ENCODE peak calls at places on chromosomes 2 and 18, in seven cellular contexts. O is fibroblast of lung, W is bronchial epithelial cell, T is thyroid gland, Z is HepG2, P is spleen, X is NT2/D1. V is an unnamed sample. For H3K27me3, the result is how much of the 10 kb centered on the place peaks cover.

GRCh38 chr2:72130671-72131360 is 16.8 kb downstream of the CYP26B1 start:
- DNase-seq in W (no peak), T (no peak), Z (no peak), P (no peak), O (peak), X (no peak), V (no peak)

GRCh38 chr2:39661771-39662325 is 3.9 kb upstream of the TMEM178A start:
- DNase-seq in O (no peak), Z (no peak), X (no peak), W (no peak), T (no peak), P (no peak), V (no peak)

GRCh38 chr2:28666496-28667184 is 85.0 kb upstream of the PPP1CB start:
- DNase-seq in X (no peak), O (no peak), Z (no peak), P (no peak), W (no peak), T (peak), V (no peak)

GRCh38 chr18:61503688-61504087 is 170.5 kb downstream of the CDH20 start:
- DNase-seq in Z (no peak), T (no peak), W (peak), X (no peak), O (peak), P (no peak), V (no peak)

GRCh38 chr2:119233326-119234020 is 9.8 kb downstream of the STEAP3 start:
- DNase-seq in W (peak), Z (no peak), P (no peak), X (no peak), T (no peak), O (peak), V (no peak)

GRCh38 chr2:64987001-64987962 is 1.9 kb upstream of the SLC1A4 start:
- DNase-seq in O (peak), T (no peak), W (peak), P (no peak), Z (peak), X (no peak), V (no peak)

GRCh38 chr2:120347387-120348010 is 1.6 kb downstream of the INHBB start:
- DNase-seq in T (peak), Z (no peak), O (peak), X (no peak), P (no peak), W (no peak), V (no peak)

GRCh38 chr2:47639469-47639868 is 143.5 kb upstream of the MSH6 start:
- DNase-seq in T (no peak), X (no peak), W (peak), P (no peak), O (no peak), Z (no peak), V (no peak)

GRCh38 chr18:46418657-46419260 is 238.3 kb downstream of the LOXHD1 start:
- DNase-seq in X (no peak), T (peak), P (no peak), O (peak), Z (no peak), W (no peak), V (no peak)

GRCh38 chr2:206154197-206154596 is 5.0 kb downstream of the NDUFS1 start:
- DNase-seq in X (no peak), P (no peak), T (no peak), O (no peak), W (no peak), Z (peak), V (no peak)

GRCh38 chr18:71471963-71472725 is 1072.0 kb downstream of the CBLN2 start:
- DNase-seq in T (no peak), W (no peak), Z (peak), P (no peak), X (no peak), O (no peak), V (no peak)

GRCh38 chr2:238726670-238727584 is 121.0 kb upstream of the TWIST2 start:
- DNase-seq in O (no peak), X (no peak), W (no peak), Z (no peak), P (no peak), T (no peak), V (no peak)

GRCh38 chr18:68219867-68220266 is 495.0 kb downstream of the TMX3 start:
- DNase-seq in X (no peak), O (peak), T (no peak), P (no peak), W (no peak), Z (no peak), V (peak)

GRCh38 chr2:135798275-135798705 is 38.7 kb downstream of the LCT start:
- DNase-seq in X (no peak), P (no peak), O (no peak), Z (no peak), T (no peak), W (no peak), V (no peak)

GRCh38 chr2:96953611-96954489 is 32.5 kb downstream of the FAM178B start:
- DNase-seq in X (no peak), O (no peak), Z (no peak), W (no peak), P (peak), T (no peak), V (no peak)

GRCh38 chr2:149648282-149649030 is 60.9 kb upstream of the MMADHC start:
- DNase-seq in X (peak), P (no peak), Z (no peak), O (peak), W (peak), T (no peak), V (peak)

GRCh38 chr2:176177580-176178270 is 10.7 kb upstream of the HOXD1 start:
- DNase-seq in O (no peak), X (no peak), P (no peak), T (no peak), W (no peak), Z (no peak), V (no peak)

GRCh38 chr2:168552450-168552856 is 96.4 kb downstream of the CERS6 start:
- DNase-seq in W (no peak), T (no peak), X (peak), O (no peak), Z (no peak), P (peak), V (no peak)

GRCh38 chr18:75127143-75128021 is 81.6 kb downstream of the PTGR3 start:
- DNase-seq in W (no peak), T (no peak), Z (peak), X (no peak), O (peak), P (peak), V (no peak)

GRCh38 chr2:98743835-98744234 is 12.9 kb upstream of the MGAT4A start:
- DNase-seq in X (no peak), W (peak), Z (no peak), P (no peak), T (peak), O (no peak), V (no peak)

GRCh38 chr2:127632592-127633489 is 13.1 kb upstream of the GPR17 start:
- DNase-seq in W (no peak), Z (no peak), O (no peak), P (peak), X (no peak), T (no peak), V (no peak)

GRCh38 chr2:223010641-223011040 is 41.3 kb upstream of the KCNE4 start:
- DNase-seq in X (no peak), O (peak), T (no peak), P (no peak), W (peak), Z (no peak), V (peak)

GRCh38 chr2:144999040-144999875 is 479.3 kb upstream of the ZEB2 start:
- DNase-seq in Z (no peak), X (no peak), O (peak), T (no peak), W (no peak), P (no peak), V (no peak)

GRCh38 chr18:28065031-28065792 is 111.7 kb downstream of the CDH2 start:
- DNase-seq in T (no peak), X (no peak), Z (peak), W (peak), P (no peak), O (peak), V (peak)

GRCh38 chr2:182193291-182193690 is 207.6 kb downstream of the PPP1R1C start:
- DNase-seq in Z (no peak), P (no peak), W (no peak), T (no peak), O (no peak), X (no peak), V (no peak)

GRCh38 chr2:68726608-68727367 is 7.8 kb upstream of the ARHGAP25 start:
- DNase-seq in X (no peak), Z (no peak), O (peak), T (peak), P (peak), W (peak), V (no peak)

GRCh38 chr2:170335351-170335750 is 157.4 kb downstream of the MYO3B start:
- DNase-seq in T (no peak), X (no peak), P (no peak), Z (no peak), W (no peak), O (peak), V (no peak)

GRCh38 chr2:235956281-235956970 is 211.8 kb downstream of the GBX2 start:
- DNase-seq in O (no peak), Z (no peak), T (no peak), X (no peak), P (peak), W (no peak), V (no peak)

GRCh38 chr18:78323453-78324230 is 656.0 kb upstream of the SALL3 start:
- DNase-seq in W (no peak), T (no peak), O (no peak), X (no peak), Z (no peak), P (no peak), V (no peak)

GRCh38 chr2:148990968-148991367 is 47.5 kb upstream of the LYPD6B start:
- DNase-seq in W (no peak), O (no peak), T (no peak), P (no peak), Z (peak), X (no peak), V (no peak)

GRCh38 chr2:75334076-75334475 is 134.8 kb upstream of the TACR1 start:
- DNase-seq in P (no peak), W (no peak), O (no peak), X (no peak), Z (no peak), T (no peak), V (no peak)

GRCh38 chr2:96112501-96113366 is 3.6 kb downstream of the ADRA2B start:
- DNase-seq in T (no peak), Z (no peak), X (no peak), W (no peak), P (peak), O (no peak), V (no peak)

GRCh38 chr2:213068681-213069359 is 82.6 kb downstream of the IKZF2 start:
- DNase-seq in O (no peak), T (no peak), Z (no peak), X (no peak), W (no peak), P (no peak), V (no peak)

GRCh38 chr18:74353169-74353775 is 37.6 kb downstream of the C18orf63 start:
- DNase-seq in T (peak), P (no peak), Z (peak), O (peak), X (peak), W (peak), V (no peak)

GRCh38 chr2:40797115-40797514 is 345.2 kb upstream of the SLC8A1 start:
- DNase-seq in P (no peak), X (peak), W (peak), T (no peak), Z (no peak), O (peak), V (no peak)

GRCh38 chr18:8844721-8845148 is 139.4 kb downstream of the MTCL1 start:
- DNase-seq in O (peak), W (no peak), X (no peak), T (no peak), P (no peak), Z (no peak), V (no peak)

DNA sequence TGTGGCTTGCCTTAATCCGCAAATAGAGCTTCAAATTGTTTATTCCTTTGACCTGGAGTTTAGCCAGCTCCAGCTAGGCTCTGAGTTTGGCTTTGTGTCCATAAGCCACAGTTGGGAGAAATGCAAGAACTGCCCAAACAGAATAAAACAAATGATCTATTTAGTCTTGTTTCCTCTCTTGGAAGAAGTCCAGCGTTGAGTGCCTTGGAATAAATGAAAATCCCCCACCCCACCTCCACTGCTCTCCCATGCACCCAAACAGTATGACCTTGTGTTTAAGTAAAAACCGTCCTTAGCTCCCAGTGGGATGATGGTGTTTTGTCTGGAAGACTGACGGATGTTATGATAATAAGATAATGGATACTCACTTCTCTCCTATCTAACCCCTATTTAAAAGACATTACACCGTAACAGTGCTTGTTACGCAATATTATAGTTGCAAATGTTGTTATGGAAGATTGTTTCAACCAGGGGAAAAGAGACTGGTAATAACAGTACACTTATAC is 3.2 kb upstream of the SERPINE2 start:
- DNase-seq in O (peak), W (no peak), P (no peak), Z (no peak), X (no peak), T (no peak), V (no peak)
- H3K4me3 ChIP-seq in O (no peak), W (no peak), P (no peak), Z (no peak), X (no peak), T (no peak), V (no peak)

GRCh38 chr18:47993409-47993808 is 63.0 kb upstream of the SMAD2 start:
- DNase-seq in W (no peak), Z (no peak), T (no peak), X (no peak), O (no peak), P (no peak), V (no peak)
- H3K27me3 ChIP-seq in W (under half), Z (under half), T (under half), X (under half), O (under half), P (under half), V (under half)

GRCh38 chr18:35051978-35052377 is 10.8 kb downstream of the MAPRE2 start:
- DNase-seq in W (no peak), Z (no peak), T (no peak), P (no peak), X (no peak), O (peak), V (no peak)

GRCh38 chr18:35047697-35048292 is 6.6 kb downstream of the MAPRE2 start:
- DNase-seq in O (no peak), W (no peak), T (no peak), Z (no peak), P (no peak), X (no peak), V (no peak)

GRCh38 chr18:35050004-35050623 is 8.9 kb downstream of the MAPRE2 start:
- DNase-seq in W (peak), Z (no peak), T (no peak), O (peak), P (no peak), X (no peak), V (no peak)

GRCh38 chr18:35050638-35051287 is 9.6 kb downstream of the MAPRE2 start:
- DNase-seq in W (no peak), Z (no peak), T (no peak), P (no peak), O (no peak), X (no peak), V (no peak)

GRCh38 chr18:35049111-35050003 is 8.1 kb downstream of the MAPRE2 start:
- DNase-seq in W (peak), Z (no peak), X (no peak), T (no peak), P (no peak), O (no peak), V (no peak)
- H3K4me3 ChIP-seq in W (no peak), Z (no peak), X (no peak), T (no peak), P (no peak), O (no peak), V (no peak)

GRCh38 chr2:218999881-219000568 is 6.8 kb upstream of the CRYBA2 start:
- DNase-seq in Z (no peak), O (no peak), T (no peak), P (no peak), X (no peak), W (no peak), V (no peak)
- H3K27me3 ChIP-seq in Z (half or more), O (half or more), T (under half), P (half or more), X (half or more), W (under half), V (half or more)

GRCh38 chr2:188785515-188785914 is 188.7 kb upstream of the COL3A1 start:
- DNase-seq in X (no peak), W (no peak), O (peak), P (no peak), Z (no peak), T (no peak), V (no peak)

GRCh38 chr2:188787661-188788044 is 186.5 kb upstream of the COL3A1 start:
- DNase-seq in W (no peak), O (peak), P (no peak), T (no peak), Z (no peak), X (no peak), V (no peak)

GRCh38 chr2:188786368-188786781 is 187.8 kb upstream of the COL3A1 start:
- DNase-seq in Z (no peak), X (no peak), P (no peak), T (peak), O (peak), W (peak), V (no peak)

GRCh38 chr2:188788621-188789020 is 185.6 kb upstream of the COL3A1 start:
- DNase-seq in X (no peak), Z (no peak), T (peak), P (no peak), O (peak), W (peak), V (no peak)

DNA sequence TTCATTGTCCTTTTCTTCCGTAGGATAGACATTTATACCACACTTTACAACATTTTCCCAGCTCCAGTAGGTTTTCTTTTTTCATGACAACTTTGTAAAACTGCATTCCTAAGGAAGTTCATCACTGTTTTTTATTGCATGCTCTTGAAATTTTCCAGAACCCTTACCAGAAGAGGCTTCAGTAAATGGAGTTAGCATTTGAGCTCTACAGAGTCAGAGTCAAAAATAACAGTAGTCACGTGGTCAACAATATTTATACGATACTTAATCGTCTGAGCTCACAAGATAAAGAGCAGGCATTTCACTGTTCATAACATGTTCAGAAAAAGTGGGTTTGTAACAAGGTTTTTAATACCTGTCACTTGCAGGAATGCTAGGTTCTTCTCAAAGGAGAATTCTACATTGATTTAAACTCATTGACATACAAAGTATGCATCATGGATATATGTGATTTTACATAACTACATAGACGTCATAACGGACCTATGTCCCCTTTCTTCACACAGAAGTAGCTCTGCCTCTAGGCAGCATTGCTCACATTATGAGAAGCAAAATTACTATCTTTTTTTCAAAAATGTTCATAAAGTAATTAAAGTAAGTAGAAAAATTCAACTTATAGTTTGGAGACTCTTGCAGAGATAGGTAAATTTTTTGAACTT is 187.0 kb upstream of the COL3A1 start:
- DNase-seq in O (peak), P (no peak), Z (no peak), X (no peak), W (peak), T (no peak), V (peak)
- H3K4me3 ChIP-seq in O (peak), P (no peak), Z (no peak), X (no peak), W (no peak), T (no peak), V (no peak)

GRCh38 chr2:37375721-37376399 is 31.4 kb downstream of the QPCT start:
- DNase-seq in Z (no peak), P (no peak), O (no peak), T (no peak), X (no peak), W (no peak), V (no peak)

GRCh38 chr2:37379881-37380296 is 35.5 kb downstream of the QPCT start:
- DNase-seq in O (peak), T (no peak), Z (peak), P (no peak), X (no peak), W (no peak), V (no peak)

GRCh38 chr2:37377187-37377532 is 32.7 kb downstream of the QPCT start:
- DNase-seq in X (no peak), P (no peak), W (no peak), Z (no peak), T (no peak), O (peak), V (no peak)

GRCh38 chr2:37378411-37378810 is 34.0 kb downstream of the QPCT start:
- DNase-seq in W (peak), Z (peak), T (no peak), P (no peak), X (no peak), O (peak), V (no peak)

GRCh38 chr2:37376421-37377186 is 32.2 kb downstream of the QPCT start:
- DNase-seq in O (peak), W (peak), Z (no peak), P (no peak), T (no peak), X (no peak), V (no peak)
- H3K27me3 ChIP-seq in O (under half), W (under half), Z (under half), P (under half), T (under half), X (under half), V (under half)

GRCh38 chr2:230326453-230327417 is at the start of gene SP140L:
- DNase-seq in X (no peak), T (peak), Z (peak), P (peak), W (peak), O (peak), V (peak)
- H3K4me3 ChIP-seq in X (no peak), T (peak), Z (peak), P (peak), W (peak), O (peak), V (peak)